ENCODE peak calls at places on chromosomes 16 and 17, in five cellular contexts. D is PC-3, N is GM23248, R is HCT116, J is GM23338. B is an unnamed sample.

GRCh38 chr16:20866161-20866772 is 33.9 kb downstream of the DCUN1D3 start:
- DNase-seq in J (no peak), N (peak), R (peak), D (peak), B (no peak)

GRCh38 chr16:86618431-86619262 is 40.3 kb downstream of the FOXL1 start:
- DNase-seq in D (no peak), R (no peak), N (peak), J (no peak), B (no peak)

GRCh38 chr16:64297863-64298579 is 823.8 kb downstream of the CDH11 start:
- DNase-seq in J (no peak), D (no peak), R (no peak), N (no peak), B (no peak)

GRCh38 chr17:4518901-4519300 is 20.2 kb downstream of the SPNS2 start:
- DNase-seq in N (no peak), R (no peak), D (no peak), J (no peak), B (no peak)

GRCh38 chr16:8814095-8814806 is 16.6 kb downstream of the PMM2 start:
- DNase-seq in D (no peak), R (no peak), J (no peak), N (no peak), B (no peak)

GRCh38 chr16:48441863-48442279 is 56.7 kb upstream of the SIAH1 start:
- DNase-seq in J (no peak), D (peak), R (no peak), N (no peak), B (no peak)

GRCh38 chr17:36687736-36688135 is 86.4 kb downstream of the MRM1 start:
- DNase-seq in D (no peak), J (peak), N (no peak), R (no peak), B (no peak)

GRCh38 chr16:17470871-17471744 is at the start of gene XYLT1:
- DNase-seq in J (peak), N (peak), D (peak), R (no peak), B (peak)

GRCh38 chr16:81319221-81319912 is 4.6 kb downstream of the GAN start:
- DNase-seq in N (peak), D (peak), J (no peak), R (no peak), B (no peak)

GRCh38 chr17:28327031-28327607 is 8.1 kb downstream of the TMEM97 start:
- DNase-seq in N (peak), J (no peak), D (peak), R (no peak), B (no peak)

GRCh38 chr16:14378684-14379467 is 251.2 kb downstream of the PARN start:
- DNase-seq in J (no peak), N (peak), R (no peak), D (peak), B (no peak)

GRCh38 chr16:24129412-24129918 is 126.7 kb upstream of the CACNG3 start:
- DNase-seq in N (no peak), D (no peak), R (no peak), J (no peak), B (no peak)

GRCh38 chr16:84024854-84025253 is 17.7 kb downstream of the SLC38A8 start:
- DNase-seq in N (peak), R (no peak), J (no peak), D (peak), B (no peak)

GRCh38 chr17:29149431-29150064 is 30.6 kb downstream of the MYO18A start:
- DNase-seq in R (no peak), N (peak), D (no peak), J (no peak), B (no peak)

GRCh38 chr17:38421224-38421841 is 6.9 kb upstream of the ARHGAP23 start:
- DNase-seq in R (no peak), J (no peak), N (peak), D (no peak), B (no peak)

GRCh38 chr16:31361201-31362110 is 6.5 kb downstream of the ITGAX start:
- DNase-seq in D (no peak), J (no peak), R (no peak), N (no peak), B (no peak)

GRCh38 chr16:50269061-50269705 is 2.8 kb downstream of the ADCY7 start:
- DNase-seq in D (no peak), R (no peak), N (no peak), J (no peak), B (no peak)

GRCh38 chr16:24988137-24988535 is 27.0 kb downstream of the ARHGAP17 start:
- DNase-seq in D (peak), N (peak), R (no peak), J (no peak), B (no peak)

DNA sequence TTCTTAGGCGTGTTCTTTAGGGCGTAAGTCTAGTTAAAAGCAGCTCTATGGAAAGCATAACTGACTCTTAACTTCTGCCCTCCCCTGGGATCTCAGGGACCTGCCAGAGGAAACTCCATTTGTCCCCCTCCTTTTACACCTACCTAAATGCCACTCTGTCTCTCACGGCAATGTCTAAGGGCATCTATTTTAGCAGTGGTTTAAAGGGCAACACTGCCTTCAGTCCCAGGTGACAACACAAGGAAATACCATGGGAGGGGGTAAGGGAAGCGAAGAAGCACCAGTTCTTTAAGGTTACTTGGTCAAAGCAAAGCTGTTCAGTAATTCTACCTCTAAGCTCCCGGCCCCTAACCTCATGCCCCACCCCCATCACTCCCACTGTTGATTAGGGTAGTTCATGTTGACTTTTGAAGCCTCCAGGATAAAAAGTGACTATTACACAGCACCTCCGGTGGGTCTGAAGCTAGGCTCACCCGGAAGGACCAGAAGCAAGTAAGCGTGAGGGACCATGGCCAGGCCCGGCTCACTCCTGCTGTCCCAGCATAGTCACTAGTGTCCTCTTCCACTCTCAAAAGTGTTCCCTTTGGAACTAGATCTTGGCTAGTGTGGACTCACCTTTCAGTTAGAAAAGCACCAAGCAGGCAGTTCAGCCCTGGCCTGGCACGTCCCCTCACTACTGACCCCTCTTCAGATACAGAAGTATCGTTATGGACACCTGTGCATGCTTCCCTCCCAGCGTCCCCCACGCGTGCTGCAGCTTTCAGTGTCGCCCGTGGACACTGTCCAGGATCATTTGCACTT is 47.0 kb downstream of the CYTH1 start:
- DNase-seq in N (no peak), J (no peak), D (no peak), R (no peak), B (peak)
- H3K4me3 ChIP-seq in N (no peak), J (no peak), D (peak), R (no peak), B (peak)

GRCh38 chr16:12540290-12540689 is 263.4 kb downstream of the CPPED1 start:
- DNase-seq in D (no peak), J (no peak), R (no peak), N (no peak), B (no peak)

GRCh38 chr16:12538667-12539081 is 265.0 kb downstream of the CPPED1 start:
- DNase-seq in J (no peak), D (no peak), R (no peak), N (no peak), B (no peak)

GRCh38 chr16:12541672-12542071 is 262.0 kb downstream of the CPPED1 start:
- DNase-seq in J (no peak), N (no peak), D (no peak), R (no peak), B (no peak)

GRCh38 chr16:12536412-12536746 is 267.3 kb downstream of the CPPED1 start:
- DNase-seq in J (no peak), N (no peak), R (no peak), D (no peak), B (no peak)

GRCh38 chr16:12539185-12539929 is 264.3 kb downstream of the CPPED1 start:
- DNase-seq in J (no peak), D (peak), R (no peak), N (peak), B (no peak)
- TF ChIP-seq EZH2phosphoT487 in J (no peak), D (no peak), R (no peak), N (no peak), B (no peak)

DNA sequence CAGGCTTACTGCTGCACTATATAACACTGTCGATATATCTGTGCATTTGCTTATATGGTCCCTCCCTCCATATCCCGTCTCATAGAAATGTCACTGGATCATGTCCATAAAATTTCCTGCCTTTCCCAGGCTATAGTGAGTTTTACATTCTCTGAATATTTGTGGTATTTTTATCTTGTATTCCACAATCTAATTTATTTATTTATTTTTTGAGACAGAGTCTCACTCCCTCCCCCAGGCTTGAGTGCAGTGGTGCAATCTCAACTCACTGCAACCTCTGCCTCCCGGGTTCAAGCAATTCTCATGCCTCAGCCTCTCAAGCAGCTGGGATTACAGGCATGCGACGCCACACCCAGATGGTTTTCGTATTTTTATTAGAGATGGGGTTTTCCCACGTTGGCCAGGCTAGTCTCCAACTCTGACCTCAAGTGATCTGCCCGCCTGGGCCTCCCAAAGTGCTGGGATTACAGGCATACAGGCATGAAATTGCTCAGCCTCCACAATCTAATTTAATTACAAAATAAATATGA is 12.9 kb downstream of the TRIM37 start:
- DNase-seq in J (no peak), N (peak), D (peak), R (no peak), B (no peak)
- H3K4me3 ChIP-seq in J (no peak), N (peak), D (peak), R (no peak), B (no peak)

GRCh38 chr16:89155184-89155679 is 16.3 kb upstream of the CDH15 start:
- DNase-seq in J (no peak), D (no peak), R (no peak), N (peak), B (no peak)
- TF ChIP-seq EZH2phosphoT487 in J (no peak), D (no peak), R (no peak), N (no peak), B (no peak)

DNA sequence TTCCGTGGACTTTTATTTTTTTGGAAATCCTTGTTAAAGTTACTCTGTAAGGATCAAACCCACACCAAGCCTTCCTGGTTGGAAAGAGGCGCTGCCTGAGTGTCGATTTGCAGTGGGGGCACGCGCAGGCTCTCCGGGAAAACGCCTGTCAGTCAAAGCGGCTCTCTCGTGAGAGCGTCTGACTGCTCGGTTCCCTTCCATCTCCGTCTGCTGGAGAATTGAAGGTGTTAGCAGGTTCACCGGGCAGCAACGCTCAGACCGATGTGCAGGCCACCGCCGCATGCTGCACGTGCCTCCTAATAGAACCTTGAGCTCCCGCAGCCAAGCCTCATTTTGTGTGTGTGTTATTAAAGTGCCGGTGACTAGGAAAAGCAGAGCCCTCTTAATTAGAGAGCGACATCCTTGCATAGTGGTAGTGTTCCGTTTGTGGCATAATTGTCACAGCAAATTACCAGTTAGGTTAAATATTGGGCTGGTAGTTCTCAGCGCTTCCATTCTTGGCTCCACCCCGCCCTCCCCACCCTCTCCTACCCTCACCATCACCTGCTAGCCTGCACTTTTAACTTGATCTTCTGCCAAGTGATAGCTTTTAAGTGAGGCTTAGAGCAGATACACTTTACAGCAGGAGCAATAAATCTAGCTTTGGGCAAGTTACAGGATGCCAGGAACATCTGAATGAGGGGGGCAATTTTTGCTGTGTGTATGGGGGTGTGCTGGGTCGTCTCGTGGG is 75.5 kb downstream of the RPA1 start:
- DNase-seq in N (peak), D (no peak), J (no peak), R (no peak), B (no peak)
- H3K4me3 ChIP-seq in N (no peak), D (no peak), J (no peak), R (no peak), B (no peak)

GRCh38 chr16:55280622-55281021 is 43.4 kb upstream of the IRX6 start:
- DNase-seq in J (no peak), N (peak), D (no peak), R (no peak), B (no peak)
- TF ChIP-seq EZH2phosphoT487 in J (no peak), N (no peak), D (no peak), R (no peak), B (no peak)

GRCh38 chr17:30333503-30334240 is at the start of gene TMIGD1:
- DNase-seq in N (no peak), D (no peak), R (no peak), J (no peak), B (no peak)
- H3K4me3 ChIP-seq in N (no peak), D (no peak), R (no peak), J (no peak), B (no peak)

GRCh38 chr17:31489295-31490018 is 98.0 kb downstream of the RAB11FIP4 start:
- DNase-seq in J (peak), R (peak), N (no peak), D (peak), B (no peak)

GRCh38 chr17:31492206-31492605 is 100.7 kb downstream of the RAB11FIP4 start:
- DNase-seq in J (no peak), R (no peak), N (no peak), D (no peak), B (no peak)

GRCh38 chr17:31491794-31492171 is 100.3 kb downstream of the RAB11FIP4 start:
- DNase-seq in J (no peak), D (no peak), R (no peak), N (no peak), B (no peak)

GRCh38 chr17:31490019-31490383 is 98.5 kb downstream of the RAB11FIP4 start:
- DNase-seq in N (no peak), D (no peak), J (peak), R (no peak), B (no peak)

GRCh38 chr17:31490991-31491793 is 99.7 kb downstream of the RAB11FIP4 start:
- DNase-seq in D (no peak), R (no peak), J (no peak), N (no peak), B (no peak)
- TF ChIP-seq EZH2phosphoT487 in D (no peak), R (no peak), J (no peak), N (no peak), B (no peak)

GRCh38 chr17:970388-970768 is 9.2 kb downstream of the NXN start:
- DNase-seq in J (no peak), D (no peak), N (no peak), R (no peak), B (no peak)

GRCh38 chr17:965311-965989 is 14.1 kb downstream of the NXN start:
- DNase-seq in N (no peak), D (no peak), R (no peak), J (no peak), B (no peak)

GRCh38 chr17:967122-967521 is 12.5 kb downstream of the NXN start:
- DNase-seq in R (no peak), D (no peak), N (no peak), J (no peak), B (no peak)

GRCh38 chr17:969767-970387 is 9.7 kb downstream of the NXN start:
- DNase-seq in N (peak), J (no peak), R (peak), D (no peak), B (no peak)

GRCh38 chr17:968812-969766 is 10.5 kb downstream of the NXN start:
- DNase-seq in R (peak), J (no peak), D (no peak), N (peak), B (no peak)
- H3K4me3 ChIP-seq in R (peak), J (no peak), D (no peak), N (peak), B (no peak)